ENCODE peak calls at places on chromosomes 16 and 17, in five cellular contexts. K, F, L, Z and J are unnamed samples.

GRCh38 chr17:49515196-49515770 is 20.2 kb downstream of the NGFR start:
- DNase-seq in F (peak; percentile 55), Z (peak; percentile 77), K (peak; percentile 36), L (peak; percentile 79), J (peak; percentile 97)

GRCh38 chr17:65723356-65723928 is 162.0 kb upstream of the AXIN2 start:
- DNase-seq in K (no peak), F (no peak), L (peak; percentile 71), Z (no peak), J (no peak)

GRCh38 chr17:30519166-30519565 is 42.0 kb downstream of the GOSR1 start:
- DNase-seq in K (no peak), Z (no peak), L (no peak), F (no peak), J (no peak)

GRCh38 chr16:50696575-50697420 is 3.4 kb downstream of the NOD2 start:
- DNase-seq in L (peak; percentile 78), F (peak; percentile 82), K (peak; percentile 81), Z (peak; percentile 73), J (no peak)

GRCh38 chr16:2486645-2487516 is 12.0 kb downstream of the TBC1D24 start:
- DNase-seq in L (no peak), Z (no peak), F (peak; percentile 51), K (no peak), J (no peak)

GRCh38 chr16:1989209-1989825 is 453 bp upstream of the SYNGR3 start:
- DNase-seq in L (no peak), K (no peak), F (no peak), Z (no peak), J (no peak)

GRCh38 chr17:83144421-83145357 is 65.3 kb downstream of the METRNL start:
- DNase-seq in L (no peak), F (no peak), K (no peak), Z (no peak), J (no peak)

GRCh38 chr17:69501591-69502468 is 87.3 kb downstream of the MAP2K6 start:
- DNase-seq in Z (no peak), K (no peak), L (peak; percentile 78), F (no peak), J (no peak)

GRCh38 chr17:1047177-1047885 is 50.4 kb downstream of the TIMM22 start:
- DNase-seq in L (no peak), Z (no peak), K (no peak), F (no peak), J (no peak)

GRCh38 chr17:48181653-48182052 is 74.1 kb downstream of the SNX11 start:
- DNase-seq in L (no peak), Z (peak; percentile 47), K (peak; percentile 44), F (no peak), J (no peak)

GRCh38 chr16:67719778-67720144 is 645 bp upstream of the GFOD2 start:
- DNase-seq in Z (peak; percentile 72), L (peak; percentile 48), K (no peak), F (no peak), J (peak; percentile 52)

GRCh38 chr17:19024101-19025078 is 19.8 kb upstream of the FAM83G start:
- DNase-seq in F (no peak), L (no peak), Z (no peak), K (no peak), J (no peak)

GRCh38 chr17:37301288-37301687 is 74.5 kb upstream of the C17orf78 start:
- DNase-seq in F (no peak), L (no peak), Z (peak; percentile 54), K (no peak), J (no peak)

GRCh38 chr16:86080982-86081381 is 182.0 kb downstream of the IRF8 start:
- DNase-seq in L (no peak), F (no peak), K (no peak), Z (no peak), J (no peak)

GRCh38 chr16:30541502-30542329 is 7.1 kb upstream of the ZNF747 start:
- DNase-seq in Z (peak; percentile 73), F (no peak), K (no peak), L (peak; percentile 47), J (no peak)

GRCh38 chr17:56604691-56605090 is 11.2 kb downstream of the NOG start:
- DNase-seq in Z (no peak), K (no peak), L (peak; percentile 18), F (no peak), J (no peak)

GRCh38 chr17:309361-309888 is 43.2 kb downstream of the RPH3AL start:
- DNase-seq in F (no peak), L (peak; percentile 53), K (no peak), Z (peak; percentile 56), J (peak; percentile 86)

GRCh38 chr17:36511216-36511615 is 23.5 kb downstream of the MYO19 start:
- DNase-seq in F (no peak), K (no peak), Z (no peak), L (no peak), J (no peak)

GRCh38 chr17:61285483-61286320 is 113.9 kb upstream of the TBX2 start:
- DNase-seq in F (no peak), Z (no peak), L (no peak), K (no peak), J (no peak)

GRCh38 chr16:79037429-79038373 is 562.8 kb downstream of the MAF start:
- DNase-seq in K (no peak), L (peak; percentile 44), Z (no peak), F (no peak), J (no peak)

GRCh38 chr17:42846594-42847280 is 2.4 kb downstream of the AOC2 start:
- DNase-seq in Z (peak; percentile 18), L (peak; percentile 23), K (no peak), F (no peak), J (no peak)

GRCh38 chr16:54123766-54124165 is 162.8 kb downstream of the IRX3 start:
- DNase-seq in F (no peak), K (no peak), L (no peak), Z (no peak), J (no peak)

GRCh38 chr16:2339521-2340484 is 725 bp downstream of the ABCA3 start:
- DNase-seq in L (peak; percentile 15), F (no peak), K (no peak), Z (peak; percentile 86), J (peak; percentile 83)

GRCh38 chr16:57670206-57670605 is 2.1 kb downstream of the ADGRG3 start:
- DNase-seq in Z (no peak), F (no peak), K (no peak), L (no peak), J (no peak)

GRCh38 chr16:86909359-86910145 is 331.2 kb downstream of the FOXL1 start:
- DNase-seq in K (no peak), Z (no peak), L (no peak), F (no peak), J (no peak)

GRCh38 chr17:47201168-47201567 is 8.0 kb upstream of the MYL4 start:
- DNase-seq in L (no peak), Z (no peak), F (no peak), K (no peak), J (no peak)

GRCh38 chr16:75909746-75910145 is 183.5 kb upstream of the CPHXL start:
- DNase-seq in K (no peak), F (no peak), L (no peak), Z (no peak), J (no peak)

GRCh38 chr17:67212716-67213417 is 32.1 kb downstream of the HELZ start:
- DNase-seq in Z (no peak), F (no peak), K (no peak), L (no peak), J (no peak)

GRCh38 chr17:56125830-56126819 is 27.1 kb upstream of the ANKFN1 start:
- DNase-seq in Z (peak; percentile 37), F (no peak), L (peak; percentile 27), K (peak; percentile 52), J (peak; percentile 18)

GRCh38 chr17:69434164-69434579 is 19.7 kb downstream of the MAP2K6 start:
- DNase-seq in Z (no peak), K (no peak), F (no peak), L (no peak), J (no peak)

GRCh38 chr16:56691885-56692284 is 9.6 kb downstream of the MT1X start:
- DNase-seq in L (peak; percentile 77), Z (no peak), K (peak; percentile 66), F (no peak), J (no peak)

DNA sequence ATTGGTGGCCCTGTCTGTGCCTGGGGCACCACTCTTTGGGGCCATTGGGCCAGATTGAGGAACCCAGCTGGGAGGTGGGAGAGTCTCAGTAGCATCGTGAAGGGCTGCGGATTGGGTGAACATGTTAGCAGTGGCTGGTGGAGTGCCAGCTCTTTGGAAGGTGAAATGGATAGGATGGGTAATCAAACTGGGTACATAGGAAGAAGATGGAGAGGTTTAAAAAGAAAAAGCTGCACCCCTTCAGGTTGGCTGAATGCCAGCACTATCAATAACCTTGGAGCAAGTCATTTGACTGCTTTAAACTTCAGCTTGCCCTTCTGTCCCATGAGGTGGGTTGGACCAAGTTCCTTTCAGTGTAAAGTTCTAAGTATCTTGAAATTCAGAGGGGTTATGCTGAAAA is 95.0 kb downstream of the RPTOR start:
- DNase-seq in F (no peak), K (no peak), L (no peak), Z (no peak), J (no peak)
- TF ChIP-seq ZBTB33 in F (no peak), K (no peak), L (no peak), Z (no peak), J (no peak)

DNA sequence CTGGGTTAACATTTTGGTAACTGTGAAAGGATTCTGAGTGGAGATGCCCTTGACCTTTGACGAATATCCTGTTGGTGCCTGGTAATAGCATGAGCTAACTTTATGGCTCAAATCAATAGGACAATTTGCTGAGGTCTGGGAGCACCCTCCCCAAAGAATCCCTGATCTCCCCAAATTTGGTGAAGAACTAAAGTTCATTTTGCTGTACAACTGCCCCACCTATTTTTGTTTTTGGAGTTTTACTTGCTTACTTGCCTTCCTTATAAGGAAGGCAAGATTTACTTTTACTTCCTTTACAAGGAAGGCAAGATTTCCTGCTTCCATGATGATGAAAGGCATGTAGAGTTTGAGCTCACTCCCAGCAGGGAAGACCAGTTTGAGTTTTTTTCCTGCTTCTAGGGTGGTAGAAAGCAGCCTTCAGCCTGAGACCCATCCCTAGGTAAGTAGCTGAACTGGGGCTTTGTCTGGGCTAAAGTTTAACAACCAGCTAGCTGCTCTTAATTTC is 2.8 kb downstream of the KRTAP4-9 start:
- DNase-seq in F (no peak), Z (no peak), L (no peak), K (no peak), J (no peak)
- H3K27ac ChIP-seq in F (no peak overlapping the region), Z (no peak overlapping the region), L (no peak overlapping the region), K (no peak overlapping the region), J (no peak overlapping the region)

DNA sequence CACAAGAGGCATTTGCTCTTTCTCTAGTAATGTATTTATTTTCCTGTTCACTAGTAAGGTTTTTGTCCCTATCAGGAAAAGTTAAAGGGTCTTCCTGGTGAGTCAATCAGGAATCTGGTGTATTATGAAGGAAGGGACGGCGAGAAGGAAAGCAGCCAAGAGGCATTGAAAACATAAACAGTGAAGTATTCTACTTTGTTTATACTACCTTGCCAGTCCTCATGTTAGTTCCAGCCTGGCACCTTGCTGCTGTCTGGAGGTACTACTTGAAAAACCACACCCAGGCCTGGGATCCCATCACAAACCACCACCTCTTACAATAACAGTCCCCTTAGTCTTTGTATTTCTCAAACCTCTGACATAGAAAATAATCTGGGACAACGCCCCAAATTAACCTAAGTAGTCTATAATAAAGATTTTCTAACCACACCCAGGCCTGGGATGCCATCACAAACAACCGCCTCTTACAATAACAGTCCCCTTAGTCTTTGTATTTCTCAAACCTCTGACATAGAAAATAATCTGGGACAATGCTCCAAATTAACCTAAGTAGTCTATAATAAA is 676.7 kb upstream of the SOX9 start:
- DNase-seq in F (no peak), Z (no peak), K (no peak), L (no peak), J (no peak)
- TF ChIP-seq ZBTB33 in F (no peak), Z (no peak), K (no peak), L (no peak), J (no peak)

GRCh38 chr17:4479340-4479981 is 19.2 kb upstream of the SPNS2 start:
- DNase-seq in F (no peak), Z (no peak), L (no peak), K (no peak), J (no peak)
- H3K27ac ChIP-seq in F (no peak overlapping the region), Z (no peak overlapping the region), L (no peak overlapping the region), K (no peak overlapping the region), J (no peak overlapping the region)